ENCODE peak calls at places on chromosome 5, in four cellular contexts. E is K562, V is IMR-90, K is GM12878. M is an unnamed sample.

GRCh38 chr5:140182075-140182709 is 7.2 kb downstream of the CYSTM1 start:
- DNase-seq in E (no peak), V (no peak), K (no peak), M (no peak)

GRCh38 chr5:180343846-180344327 is 9.2 kb downstream of the GFPT2 start:
- DNase-seq in E (no peak), V (no peak), K (no peak), M (peak)

GRCh38 chr5:142465476-142465875 is 140.7 kb upstream of the SPRY4 start:
- DNase-seq in E (no peak), V (no peak), K (no peak), M (no peak)

GRCh38 chr5:133533541-133533940 is 78.8 kb downstream of the FSTL4 start:
- DNase-seq in E (no peak), V (no peak), K (no peak), M (no peak)

GRCh38 chr5:173180331-173180730 is 36.0 kb downstream of the BNIP1 start:
- DNase-seq in E (no peak), V (no peak), K (no peak), M (no peak)

GRCh38 chr5:65475336-65475735 is 6.4 kb downstream of the ADAMTS6 start:
- DNase-seq in E (no peak), V (no peak), K (no peak), M (no peak)

GRCh38 chr5:21254161-21254560 is 1266.2 kb upstream of the CDH18 start:
- DNase-seq in E (no peak), V (no peak), K (no peak), M (no peak)

GRCh38 chr5:96687812-96688453 is 25.8 kb downstream of the CAST start:
- DNase-seq in E (peak), V (peak), K (no peak), M (peak)

DNA sequence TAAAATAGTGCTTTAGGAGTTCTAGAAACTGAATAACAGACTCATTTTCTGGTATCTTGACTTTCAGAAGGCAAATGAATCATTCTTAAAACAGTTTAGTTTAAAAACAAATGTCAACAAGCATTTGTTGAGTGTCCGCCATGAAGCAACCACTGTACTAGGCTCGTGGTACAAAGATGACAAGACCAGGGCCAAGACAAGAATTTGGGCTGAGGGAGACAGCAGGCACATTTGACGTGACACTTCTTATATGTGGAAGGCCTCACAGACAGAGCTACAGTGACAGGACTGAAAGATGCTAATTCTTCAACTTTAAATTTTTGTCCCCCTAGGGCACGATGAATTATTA is 14.4 kb upstream of the ZNF131 start:
- DNase-seq in E (no peak), V (no peak), K (no peak), M (no peak)
- TF ChIP-seq RAD21 in E (no peak), V (no peak), K (no peak), M (no peak)

GRCh38 chr5:132296412-132297001 is 2.3 kb downstream of the SLC22A4 start:
- DNase-seq in E (no peak), V (peak), K (no peak), M (no peak)

GRCh38 chr5:132293992-132294727 is at the start of gene SLC22A4:
- DNase-seq in E (peak), V (peak), K (no peak), M (peak)

GRCh38 chr5:132295505-132296411 is 1.6 kb downstream of the SLC22A4 start:
- DNase-seq in E (no peak), V (no peak), K (no peak), M (no peak)

GRCh38 chr5:132293066-132293991 is 865 bp upstream of the SLC22A4 start:
- DNase-seq in E (peak), V (peak), K (no peak), M (peak)

GRCh38 chr5:132294728-132295504 is 722 bp downstream of the SLC22A4 start:
- DNase-seq in E (peak), V (peak), K (no peak), M (no peak)
- TF ChIP-seq MXI1 in E (no peak), V (peak), K (no peak), M (no peak)

GRCh38 chr5:58983496-58983895 is 400.6 kb downstream of the RAB3C start:
- DNase-seq in E (no peak), V (peak), K (no peak), M (no peak)

GRCh38 chr5:58985759-58986158 is 402.9 kb downstream of the RAB3C start:
- DNase-seq in E (no peak), V (no peak), K (no peak), M (no peak)

GRCh38 chr5:58984009-58984525 is 401.2 kb downstream of the RAB3C start:
- DNase-seq in E (no peak), V (no peak), K (no peak), M (no peak)

GRCh38 chr5:58986281-58986680 is 403.4 kb downstream of the RAB3C start:
- DNase-seq in E (no peak), V (no peak), K (no peak), M (no peak)

DNA sequence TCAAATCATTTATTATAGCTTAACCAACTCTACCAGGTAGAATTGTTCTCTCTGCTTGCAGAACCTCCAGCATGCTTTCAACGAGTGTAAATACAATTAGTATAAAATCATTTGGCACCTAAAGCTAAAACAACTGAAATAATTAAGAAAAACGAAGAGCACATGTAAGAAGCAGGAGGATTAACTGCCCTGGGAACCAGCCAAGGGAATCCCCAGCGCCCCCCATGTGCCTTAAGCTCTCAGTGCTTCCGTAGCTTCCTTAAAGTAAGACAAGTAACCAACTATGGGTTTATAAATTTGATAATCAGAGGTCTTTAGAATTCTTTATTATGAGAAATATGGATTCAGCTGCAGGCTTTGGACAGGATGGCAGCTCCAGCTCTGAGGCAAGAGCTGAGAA is 402.4 kb downstream of the RAB3C start:
- DNase-seq in E (no peak), V (no peak), K (no peak), M (no peak)
- TF ChIP-seq RCOR1 in E (no peak), V (no peak), K (no peak), M (no peak)

GRCh38 chr5:175575301-175575700 is 82.6 kb upstream of the HRH2 start:
- DNase-seq in E (no peak), V (no peak), K (no peak), M (no peak)

GRCh38 chr5:175573493-175574269 is 84.2 kb upstream of the HRH2 start:
- DNase-seq in E (no peak), V (no peak), K (no peak), M (no peak)

GRCh38 chr5:175576096-175576495 is 81.8 kb upstream of the HRH2 start:
- DNase-seq in E (no peak), V (no peak), K (no peak), M (no peak)

GRCh38 chr5:175569701-175570100 is 88.2 kb upstream of the HRH2 start:
- DNase-seq in E (no peak), V (no peak), K (no peak), M (no peak)

GRCh38 chr5:175572922-175573321 is 84.9 kb upstream of the HRH2 start:
- DNase-seq in E (no peak), V (peak), K (no peak), M (no peak)
- TF ChIP-seq RAD21 in E (no peak), V (no peak), K (no peak), M (no peak)

GRCh38 chr5:1845696-1846095 is 37.0 kb downstream of the IRX4 start:
- DNase-seq in E (no peak), V (no peak), K (no peak), M (no peak)
- TF ChIP-seq MXI1 in E (no peak), V (no peak), K (no peak), M (no peak)

GRCh38 chr5:171801839-171802238 is 16.2 kb downstream of the SMIM23 start:
- DNase-seq in E (no peak), V (no peak), K (no peak), M (no peak)
- TF ChIP-seq RCOR1 in E (no peak), V (no peak), K (no peak), M (no peak)

GRCh38 chr5:88769165-88769564 is 113.8 kb downstream of the MEF2C start:
- DNase-seq in E (no peak), V (peak), K (no peak), M (no peak)
- TF ChIP-seq RAD21 in E (no peak), V (no peak), K (no peak), M (no peak)

M was measured in SK-N-SH.